ENCODE peak calls at places on chromosome 20, in four cellular contexts. One of them, this sample, is unnamed.

GRCh38 chr20:38789503-38790209 is 15.8 kb upstream of the PPP1R16B start:
- DNase-seq in HEK293T: no peak
- DNase-seq in K562: no peak
- DNase-seq in HepG2: no peak
- DNase-seq in this sample: no peak

GRCh38 chr20:62590301-62591121 is 51.8 kb upstream of the SLCO4A1 start:
- DNase-seq in HEK293T: no peak
- DNase-seq in K562: no peak
- DNase-seq in HepG2: no peak
- DNase-seq in this sample: no peak

GRCh38 chr20:63027425-63028389 is 20.9 kb upstream of the BHLHE23 start:
- DNase-seq in HEK293T: no peak
- DNase-seq in K562: no peak
- DNase-seq in HepG2: no peak
- DNase-seq in this sample: no peak

GRCh38 chr20:22180244-22180643 is 404.1 kb downstream of the FOXA2 start:
- DNase-seq in HEK293T: peak; percentile 17
- DNase-seq in K562: peak; percentile 26
- DNase-seq in HepG2: peak; percentile 16
- DNase-seq in this sample: no peak

GRCh38 chr20:41377275-41377674 is 10.7 kb upstream of the EMILIN3 start:
- DNase-seq in HEK293T: no peak
- DNase-seq in K562: no peak
- DNase-seq in HepG2: no peak
- DNase-seq in this sample: no peak

GRCh38 chr20:59688999-59689398 is 84.7 kb downstream of the PHACTR3 start:
- DNase-seq in HEK293T: no peak
- DNase-seq in K562: no peak
- DNase-seq in HepG2: no peak
- DNase-seq in this sample: no peak

GRCh38 chr20:58700823-58701222 is 8.2 kb downstream of the NPEPL1 start:
- DNase-seq in HEK293T: no peak
- DNase-seq in K562: no peak
- DNase-seq in HepG2: no peak
- DNase-seq in this sample: no peak

GRCh38 chr20:44145131-44145770 is 41.7 kb downstream of the JPH2 start:
- DNase-seq in HEK293T: no peak
- DNase-seq in K562: no peak
- DNase-seq in HepG2: no peak
- DNase-seq in this sample: no peak

GRCh38 chr20:24160563-24161355 is 172.2 kb upstream of the GGTLC1 start:
- DNase-seq in HEK293T: peak; percentile 30
- DNase-seq in K562: peak; percentile 17
- DNase-seq in HepG2: peak; percentile 39
- DNase-seq in this sample: no peak

GRCh38 chr20:20440473-20440872 is 72.6 kb downstream of the INSM1 start:
- DNase-seq in HEK293T: no peak
- DNase-seq in K562: no peak
- DNase-seq in HepG2: no peak
- DNase-seq in this sample: no peak

GRCh38 chr20:63696311-63696627 is 183 bp upstream of the TNFRSF6B start:
- DNase-seq in HEK293T: no peak
- DNase-seq in K562: no peak
- DNase-seq in HepG2: no peak
- DNase-seq in this sample: no peak

GRCh38 chr20:34663213-34663943 is 13.5 kb downstream of the PIGU start:
- DNase-seq in HEK293T: peak; percentile 26
- DNase-seq in K562: no peak
- DNase-seq in HepG2: no peak
- DNase-seq in this sample: no peak

GRCh38 chr20:32589256-32589655 is 4.1 kb upstream of the NOL4L start:
- DNase-seq in HEK293T: no peak
- DNase-seq in K562: no peak
- DNase-seq in HepG2: no peak
- DNase-seq in this sample: no peak

GRCh38 chr20:59148713-59149493 is 14.7 kb upstream of the ZNF831 start:
- DNase-seq in HEK293T: no peak
- DNase-seq in K562: no peak
- DNase-seq in HepG2: no peak
- DNase-seq in this sample: no peak

GRCh38 chr20:33675127-33675954 is 1.1 kb upstream of the NECAB3 start:
- DNase-seq in HEK293T: no peak
- DNase-seq in K562: peak; percentile 6
- DNase-seq in HepG2: no peak
- DNase-seq in this sample: no peak

GRCh38 chr20:38859070-38859690 is 53.7 kb downstream of the PPP1R16B start:
- DNase-seq in HEK293T: no peak
- DNase-seq in K562: peak; percentile 51
- DNase-seq in HepG2: no peak
- DNase-seq in this sample: no peak

GRCh38 chr20:51313275-51313898 is 229.1 kb downstream of the NFATC2 start:
- DNase-seq in HEK293T: no peak
- DNase-seq in K562: no peak
- DNase-seq in HepG2: no peak
- DNase-seq in this sample: no peak

GRCh38 chr20:6707231-6707870 is 60.1 kb upstream of the BMP2 start:
- DNase-seq in HEK293T: no peak
- DNase-seq in K562: no peak
- DNase-seq in HepG2: no peak
- DNase-seq in this sample: no peak

GRCh38 chr20:52747736-52748135 is 224.4 kb upstream of the TSHZ2 start:
- DNase-seq in HEK293T: peak; percentile 50
- DNase-seq in K562: no peak
- DNase-seq in HepG2: peak; percentile 37
- DNase-seq in this sample: no peak

GRCh38 chr20:52936368-52936986 is 35.7 kb upstream of the TSHZ2 start:
- DNase-seq in HEK293T: no peak
- DNase-seq in K562: no peak
- DNase-seq in HepG2: no peak
- DNase-seq in this sample: no peak

GRCh38 chr20:47735412-47736400 is 49.6 kb downstream of the SULF2 start:
- DNase-seq in HEK293T: no peak
- DNase-seq in K562: no peak
- DNase-seq in HepG2: peak; percentile 31
- DNase-seq in this sample: no peak
- TF ChIP-seq FOXK2 in HEK293T: no peak
- TF ChIP-seq FOXK2 in K562: no peak
- TF ChIP-seq FOXK2 in HepG2: no peak
- TF ChIP-seq FOXK2 in this sample: no peak

DNA sequence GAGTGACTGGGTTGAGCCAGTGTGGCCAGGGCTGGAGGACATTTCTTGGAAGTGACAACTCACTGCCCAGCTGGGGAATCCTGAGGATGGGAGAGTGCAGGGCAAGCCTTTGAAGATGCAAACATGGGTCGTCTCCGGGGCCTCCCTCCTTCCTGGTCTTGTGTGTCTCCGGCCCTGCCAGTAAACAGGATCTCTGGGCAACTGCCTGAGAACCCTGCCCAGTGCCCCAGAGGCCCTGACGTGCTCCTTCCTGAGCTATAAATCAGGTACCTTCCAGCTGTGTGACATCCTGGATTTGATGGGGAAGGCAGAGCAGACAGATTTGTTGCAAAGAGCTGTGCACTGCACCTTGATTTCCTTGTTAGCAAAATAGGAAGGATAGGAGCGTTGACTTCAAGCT is 12.9 kb upstream of the TCF15 start:
- DNase-seq in HEK293T: no peak
- DNase-seq in K562: no peak
- DNase-seq in HepG2: no peak
- DNase-seq in this sample: no peak
- TF ChIP-seq FOXK2 in HEK293T: no peak
- TF ChIP-seq FOXK2 in K562: no peak
- TF ChIP-seq FOXK2 in HepG2: no peak
- TF ChIP-seq FOXK2 in this sample: no peak

DNA sequence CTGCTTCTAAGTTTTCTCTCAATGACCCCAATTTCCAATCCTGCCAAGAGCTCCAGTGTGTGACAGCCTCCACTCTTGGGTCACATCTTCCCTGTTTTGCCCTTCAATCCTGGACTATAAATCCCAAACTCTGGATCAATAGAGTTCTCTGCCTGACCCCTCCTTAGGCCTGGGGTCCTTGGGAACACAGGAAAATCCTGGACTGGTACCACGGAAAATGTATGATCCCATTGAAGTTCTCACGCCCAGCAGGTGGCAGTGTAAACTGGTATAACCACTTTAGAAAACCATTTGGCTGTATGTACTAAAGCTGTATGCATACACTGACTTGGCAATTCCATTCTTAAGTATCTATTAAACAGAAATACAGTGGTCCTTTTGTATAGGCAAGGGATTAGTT is 98.0 kb downstream of the SNAP25 start:
- DNase-seq in HEK293T: no peak
- DNase-seq in K562: peak; percentile 10
- DNase-seq in HepG2: peak; percentile 78
- DNase-seq in this sample: peak; percentile 9
- TF ChIP-seq FOXK2 in HEK293T: no peak
- TF ChIP-seq FOXK2 in K562: no peak
- TF ChIP-seq FOXK2 in HepG2: no peak
- TF ChIP-seq FOXK2 in this sample: no peak

GRCh38 chr20:47418061-47418616 is 61.6 kb upstream of the ZMYND8 start:
- DNase-seq in HEK293T: no peak
- DNase-seq in K562: no peak
- DNase-seq in HepG2: peak; percentile 71
- DNase-seq in this sample: no peak

GRCh38 chr20:47427067-47427466 is 70.6 kb upstream of the ZMYND8 start:
- DNase-seq in HEK293T: no peak
- DNase-seq in K562: no peak
- DNase-seq in HepG2: no peak
- DNase-seq in this sample: no peak

GRCh38 chr20:47419953-47420352 is 63.5 kb upstream of the ZMYND8 start:
- DNase-seq in HEK293T: no peak
- DNase-seq in K562: no peak
- DNase-seq in HepG2: no peak
- DNase-seq in this sample: no peak

GRCh38 chr20:47417245-47418060 is 61.0 kb upstream of the ZMYND8 start:
- DNase-seq in HEK293T: no peak
- DNase-seq in K562: no peak
- DNase-seq in HepG2: peak; percentile 74
- DNase-seq in this sample: no peak

GRCh38 chr20:47421076-47421475 is 64.6 kb upstream of the ZMYND8 start:
- DNase-seq in HEK293T: no peak
- DNase-seq in K562: no peak
- DNase-seq in HepG2: no peak
- DNase-seq in this sample: no peak
- TF ChIP-seq FOXK2 in HEK293T: no peak
- TF ChIP-seq FOXK2 in K562: no peak
- TF ChIP-seq FOXK2 in HepG2: no peak
- TF ChIP-seq FOXK2 in this sample: no peak

GRCh38 chr20:56449459-56449858 is 19.0 kb upstream of the RTF2 start:
- DNase-seq in HEK293T: no peak
- DNase-seq in K562: no peak
- DNase-seq in HepG2: no peak
- DNase-seq in this sample: no peak

GRCh38 chr20:56445130-56445529 is 23.3 kb upstream of the RTF2 start:
- DNase-seq in HEK293T: no peak
- DNase-seq in K562: no peak
- DNase-seq in HepG2: no peak
- DNase-seq in this sample: no peak

GRCh38 chr20:56445540-56445939 is 22.9 kb upstream of the RTF2 start:
- DNase-seq in HEK293T: no peak
- DNase-seq in K562: no peak
- DNase-seq in HepG2: no peak
- DNase-seq in this sample: no peak

GRCh38 chr20:56443654-56444540 is 24.5 kb upstream of the RTF2 start:
- DNase-seq in HEK293T: no peak
- DNase-seq in K562: no peak
- DNase-seq in HepG2: peak; percentile 29
- DNase-seq in this sample: no peak

GRCh38 chr20:56447227-56447626 is 21.2 kb upstream of the RTF2 start:
- DNase-seq in HEK293T: no peak
- DNase-seq in K562: no peak
- DNase-seq in HepG2: no peak
- DNase-seq in this sample: no peak
- TF ChIP-seq FOXK2 in HEK293T: no peak
- TF ChIP-seq FOXK2 in K562: no peak
- TF ChIP-seq FOXK2 in HepG2: no peak
- TF ChIP-seq FOXK2 in this sample: no peak

GRCh38 chr20:45997187-45997586 is 11.5 kb upstream of the MMP9 start:
- DNase-seq in HEK293T: no peak
- DNase-seq in K562: no peak
- DNase-seq in HepG2: no peak
- DNase-seq in this sample: no peak

GRCh38 chr20:45998337-45998736 is 10.4 kb upstream of the MMP9 start:
- DNase-seq in HEK293T: no peak
- DNase-seq in K562: no peak
- DNase-seq in HepG2: no peak
- DNase-seq in this sample: no peak

GRCh38 chr20:46000571-46001145 is 8.1 kb upstream of the MMP9 start:
- DNase-seq in HEK293T: no peak
- DNase-seq in K562: no peak
- DNase-seq in HepG2: no peak
- DNase-seq in this sample: no peak

GRCh38 chr20:45999908-46000570 is 8.7 kb upstream of the MMP9 start:
- DNase-seq in HEK293T: no peak
- DNase-seq in K562: no peak
- DNase-seq in HepG2: no peak
- DNase-seq in this sample: no peak

DNA sequence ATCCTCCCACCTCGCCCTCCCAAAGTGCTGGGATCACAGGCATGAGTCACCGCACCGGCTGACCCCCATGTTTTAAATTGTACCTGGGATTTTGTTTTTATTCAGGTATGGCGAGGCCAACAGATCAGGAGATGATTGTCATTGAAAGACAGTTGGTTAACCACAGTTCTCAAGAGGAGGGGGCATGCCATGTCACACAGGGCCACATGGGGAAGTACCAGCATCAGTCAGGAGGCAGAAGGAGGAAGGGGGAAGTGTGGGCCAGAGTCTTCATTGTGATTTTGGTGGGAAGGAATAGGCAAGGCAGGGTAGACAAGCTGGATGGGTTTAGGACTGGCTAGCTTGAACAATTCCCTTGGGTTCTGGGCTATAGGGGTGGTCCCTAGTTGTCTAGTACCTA is 9.9 kb upstream of the MMP9 start:
- DNase-seq in HEK293T: no peak
- DNase-seq in K562: no peak
- DNase-seq in HepG2: no peak
- DNase-seq in this sample: no peak
- TF ChIP-seq FOXK2 in HEK293T: no peak
- TF ChIP-seq FOXK2 in K562: no peak
- TF ChIP-seq FOXK2 in HepG2: no peak
- TF ChIP-seq FOXK2 in this sample: no peak

GRCh38 chr20:37758332-37758731 is 64.5 kb downstream of the CTNNBL1 start:
- DNase-seq in HEK293T: peak; percentile 42
- DNase-seq in K562: peak; percentile 37
- DNase-seq in HepG2: peak; percentile 24
- DNase-seq in this sample: no peak
- TF ChIP-seq FOXK2 in HEK293T: no peak
- TF ChIP-seq FOXK2 in K562: no peak
- TF ChIP-seq FOXK2 in HepG2: no peak
- TF ChIP-seq FOXK2 in this sample: no peak